ENCODE peak calls at places on chromosomes 11 and 22, in ten cellular contexts. M, O, E, X, Q, I, Z, G, S and N are unnamed samples.

GRCh38 chr11:36455658-36456111 is 54.4 kb downstream of the TRAF6 start:
- DNase-seq in M (no peak), O (peak), E (no peak), X (peak), Q (peak), I (peak), Z (no peak), G (peak), S (no peak), N (peak)

GRCh38 chr11:94897330-94897768 is 76.0 kb downstream of the CWC15 start:
- DNase-seq in M (peak), O (peak), E (no peak), X (peak), Q (peak), I (peak), Z (peak), G (no peak), S (peak), N (no peak)

GRCh38 chr11:62980133-62980760 is 4.5 kb downstream of the SLC22A6 start:
- DNase-seq in M (no peak), O (no peak), E (no peak), X (no peak), Q (no peak), I (peak), Z (no peak), G (no peak), S (no peak), N (no peak)

GRCh38 chr11:125955856-125956255 is 10.0 kb downstream of the VSIG10L2 start:
- DNase-seq in M (no peak), O (no peak), E (no peak), X (no peak), Q (no peak), I (no peak), Z (no peak), G (no peak), S (no peak), N (no peak)

GRCh38 chr22:49973018-49973965 is 12.7 kb downstream of the PIM3 start:
- DNase-seq in M (no peak), O (no peak), E (no peak), X (no peak), Q (no peak), I (no peak), Z (no peak), G (no peak), S (no peak), N (no peak)

GRCh38 chr11:58788355-58789023 is 56.0 kb downstream of the GLYATL2 start:
- DNase-seq in M (peak), O (peak), E (peak), X (peak), Q (peak), I (peak), Z (no peak), G (no peak), S (peak), N (no peak)

GRCh38 chr11:69641681-69642548 is 959 bp downstream of the CCND1 start:
- DNase-seq in M (no peak), O (no peak), E (no peak), X (no peak), Q (no peak), I (no peak), Z (no peak), G (no peak), S (no peak), N (peak)

GRCh38 chr11:112588252-112588668 is 327.6 kb upstream of the PLET1 start:
- DNase-seq in M (peak), O (peak), E (peak), X (peak), Q (peak), I (peak), Z (peak), G (peak), S (peak), N (peak)

GRCh38 chr22:32583921-32584335 is 109.3 kb downstream of the FBXO7 start:
- DNase-seq in M (no peak), O (no peak), E (no peak), X (no peak), Q (no peak), I (no peak), Z (no peak), G (no peak), S (no peak), N (no peak)

GRCh38 chr11:16013242-16013641 is 343.1 kb downstream of the SOX6 start:
- DNase-seq in M (no peak), O (no peak), E (no peak), X (no peak), Q (no peak), I (no peak), Z (no peak), G (no peak), S (no peak), N (no peak)

GRCh38 chr22:39994566-39995345 is at the start of gene FAM83F:
- DNase-seq in M (no peak), O (no peak), E (no peak), X (no peak), Q (peak), I (peak), Z (no peak), G (no peak), S (peak), N (no peak)

GRCh38 chr11:60899021-60899936 is 7.1 kb downstream of the PRPF19 start:
- DNase-seq in M (peak), O (peak), E (peak), X (peak), Q (peak), I (peak), Z (no peak), G (no peak), S (no peak), N (peak)

GRCh38 chr11:34476853-34477252 is 36.7 kb downstream of the ELF5 start:
- DNase-seq in M (no peak), O (no peak), E (no peak), X (no peak), Q (no peak), I (no peak), Z (no peak), G (no peak), S (no peak), N (no peak)

GRCh38 chr11:119777940-119778339 is 48.9 kb upstream of the NECTIN1 start:
- DNase-seq in M (no peak), O (no peak), E (no peak), X (no peak), Q (no peak), I (no peak), Z (no peak), G (no peak), S (no peak), N (no peak)

GRCh38 chr11:119479685-119480275 is 56.8 kb upstream of the THY1 start:
- DNase-seq in M (peak), O (peak), E (no peak), X (no peak), Q (no peak), I (peak), Z (no peak), G (no peak), S (no peak), N (no peak)

GRCh38 chr11:1487851-1488574 is 1.4 kb upstream of the MOB2 start:
- DNase-seq in M (no peak), O (no peak), E (no peak), X (no peak), Q (no peak), I (no peak), Z (no peak), G (no peak), S (no peak), N (no peak)

GRCh38 chr11:118980191-118980881 is 8.8 kb downstream of the FOXR1 start:
- DNase-seq in M (no peak), O (no peak), E (no peak), X (no peak), Q (no peak), I (no peak), Z (no peak), G (no peak), S (no peak), N (no peak)

GRCh38 chr11:111177037-111177988 is 68.2 kb upstream of the POU2AF2 start:
- DNase-seq in M (no peak), O (no peak), E (no peak), X (no peak), Q (no peak), I (no peak), Z (no peak), G (no peak), S (no peak), N (no peak)

GRCh38 chr22:38338772-38339379 is 21.6 kb upstream of the CSNK1E start:
- DNase-seq in M (no peak), O (no peak), E (no peak), X (no peak), Q (no peak), I (no peak), Z (no peak), G (no peak), S (no peak), N (no peak)

GRCh38 chr11:20621679-20622078 is 22.3 kb downstream of the SLC6A5 start:
- DNase-seq in M (no peak), O (no peak), E (no peak), X (no peak), Q (peak), I (no peak), Z (no peak), G (no peak), S (no peak), N (no peak)

GRCh38 chr11:120339394-120339890 is 3.2 kb downstream of the ARHGEF12 start:
- DNase-seq in M (no peak), O (peak), E (no peak), X (peak), Q (no peak), I (no peak), Z (no peak), G (no peak), S (no peak), N (no peak)

GRCh38 chr11:132535830-132536229 is 996.5 kb downstream of the OPCML start:
- DNase-seq in M (no peak), O (no peak), E (no peak), X (no peak), Q (no peak), I (no peak), Z (no peak), G (no peak), S (no peak), N (no peak)

GRCh38 chr11:130674686-130675085 is 226.2 kb downstream of the ADAMTS15 start:
- DNase-seq in M (no peak), O (no peak), E (no peak), X (no peak), Q (no peak), I (no peak), Z (no peak), G (no peak), S (no peak), N (no peak)

GRCh38 chr11:127059286-127060200 is 59.0 kb upstream of the KIRREL3 start:
- DNase-seq in M (no peak), O (no peak), E (no peak), X (no peak), Q (no peak), I (no peak), Z (no peak), G (no peak), S (no peak), N (peak)

GRCh38 chr11:17721242-17721999 is 2.0 kb downstream of the MYOD1 start:
- DNase-seq in M (no peak), O (no peak), E (no peak), X (no peak), Q (no peak), I (peak), Z (no peak), G (no peak), S (no peak), N (no peak)

GRCh38 chr11:125874556-125875124 is 12.8 kb upstream of the HYLS1 start:
- DNase-seq in M (peak), O (peak), E (no peak), X (peak), Q (peak), I (peak), Z (peak), G (no peak), S (peak), N (peak)

GRCh38 chr22:25134028-25134427 is 65.6 kb upstream of the CRYBB3 start:
- DNase-seq in M (no peak), O (no peak), E (no peak), X (no peak), Q (no peak), I (no peak), Z (no peak), G (no peak), S (no peak), N (no peak)

GRCh38 chr11:46112961-46113617 is 8.2 kb downstream of the PHF21A start:
- DNase-seq in M (peak), O (peak), E (peak), X (peak), Q (peak), I (no peak), Z (no peak), G (no peak), S (peak), N (no peak)

GRCh38 chr22:45493286-45493771 is 9.4 kb upstream of the FBLN1 start:
- DNase-seq in M (no peak), O (peak), E (no peak), X (no peak), Q (peak), I (no peak), Z (no peak), G (no peak), S (no peak), N (no peak)

GRCh38 chr11:78414321-78415051 is 3.1 kb downstream of the GAB2 start:
- DNase-seq in M (no peak), O (peak), E (peak), X (no peak), Q (peak), I (no peak), Z (no peak), G (no peak), S (no peak), N (no peak)

GRCh38 chr11:125182522-125182921 is 18.0 kb downstream of the PKNOX2 start:
- DNase-seq in M (no peak), O (no peak), E (no peak), X (no peak), Q (no peak), I (no peak), Z (no peak), G (no peak), S (no peak), N (no peak)

GRCh38 chr11:131145806-131146205 is 224.6 kb upstream of the NTM start:
- DNase-seq in M (no peak), O (no peak), E (no peak), X (no peak), Q (no peak), I (no peak), Z (no peak), G (no peak), S (no peak), N (no peak)

GRCh38 chr11:9118277-9118676 is 26.9 kb upstream of the SCUBE2 start:
- DNase-seq in M (no peak), O (no peak), E (no peak), X (no peak), Q (no peak), I (no peak), Z (no peak), G (no peak), S (no peak), N (no peak)